ENCODE peak calls at places on chromosomes 6 and 20, in six cellular contexts. One of them, this sample, is unnamed. For H3K9me3, the result is how much of the 10 kb centered on the place peaks cover.

GRCh38 chr6:137341721-137342195 is 122.6 kb upstream of the IFNGR1 start:
- DNase-seq in H1: no peak
- DNase-seq in HCT116: no peak
- DNase-seq in K562: no peak
- DNase-seq in GM12878: no peak
- DNase-seq in HepG2: no peak
- DNase-seq in this sample: no peak

GRCh38 chr20:56371977-56372376 is 13.2 kb downstream of the FAM210B start:
- DNase-seq in H1: no peak
- DNase-seq in HCT116: no peak
- DNase-seq in K562: no peak
- DNase-seq in GM12878: no peak
- DNase-seq in HepG2: no peak
- DNase-seq in this sample: no peak

GRCh38 chr20:45104786-45105185 is 3.9 kb upstream of the KCNS1 start:
- DNase-seq in H1: no peak
- DNase-seq in HCT116: no peak
- DNase-seq in K562: no peak
- DNase-seq in GM12878: no peak
- DNase-seq in HepG2: no peak
- DNase-seq in this sample: no peak

GRCh38 chr6:78492351-78493010 is 374.9 kb upstream of the IRAK1BP1 start:
- DNase-seq in H1: no peak
- DNase-seq in HCT116: no peak
- DNase-seq in K562: no peak
- DNase-seq in GM12878: no peak
- DNase-seq in HepG2: no peak
- DNase-seq in this sample: no peak

GRCh38 chr20:36658300-36658699 is 12.3 kb upstream of the SLA2 start:
- DNase-seq in H1: no peak
- DNase-seq in HCT116: no peak
- DNase-seq in K562: no peak
- DNase-seq in GM12878: no peak
- DNase-seq in HepG2: no peak
- DNase-seq in this sample: no peak

GRCh38 chr20:18623156-18623555 is 35.3 kb downstream of the DTD1 start:
- DNase-seq in H1: no peak
- DNase-seq in HCT116: no peak
- DNase-seq in K562: no peak
- DNase-seq in GM12878: no peak
- DNase-seq in HepG2: no peak
- DNase-seq in this sample: no peak

GRCh38 chr20:24634855-24635254 is 165.4 kb downstream of the SYNDIG1 start:
- DNase-seq in H1: peak
- DNase-seq in HCT116: peak
- DNase-seq in K562: peak
- DNase-seq in GM12878: no peak
- DNase-seq in HepG2: peak
- DNase-seq in this sample: no peak

GRCh38 chr20:3659492-3660261 is 3.5 kb downstream of the GFRA4 start:
- DNase-seq in H1: no peak
- DNase-seq in HCT116: no peak
- DNase-seq in K562: no peak
- DNase-seq in GM12878: no peak
- DNase-seq in HepG2: no peak
- DNase-seq in this sample: no peak

GRCh38 chr6:111642463-111643158 is 36.9 kb upstream of the TRAF3IP2 start:
- DNase-seq in H1: peak
- DNase-seq in HCT116: peak
- DNase-seq in K562: peak
- DNase-seq in GM12878: peak
- DNase-seq in HepG2: peak
- DNase-seq in this sample: peak

GRCh38 chr20:23139524-23139923 is 53.4 kb upstream of the CD93 start:
- DNase-seq in H1: no peak
- DNase-seq in HCT116: no peak
- DNase-seq in K562: no peak
- DNase-seq in GM12878: no peak
- DNase-seq in HepG2: no peak
- DNase-seq in this sample: no peak

GRCh38 chr6:91299544-91300491 is 712.9 kb upstream of the MAP3K7 start:
- DNase-seq in H1: peak
- DNase-seq in HCT116: no peak
- DNase-seq in K562: no peak
- DNase-seq in GM12878: no peak
- DNase-seq in HepG2: no peak
- DNase-seq in this sample: peak

GRCh38 chr6:41652876-41653641 is 14.8 kb downstream of the MDFI start:
- DNase-seq in H1: no peak
- DNase-seq in HCT116: no peak
- DNase-seq in K562: peak
- DNase-seq in GM12878: no peak
- DNase-seq in HepG2: no peak
- DNase-seq in this sample: no peak

GRCh38 chr6:129022011-129022553 is 139.1 kb downstream of the LAMA2 start:
- DNase-seq in H1: no peak
- DNase-seq in HCT116: no peak
- DNase-seq in K562: no peak
- DNase-seq in GM12878: no peak
- DNase-seq in HepG2: no peak
- DNase-seq in this sample: no peak

GRCh38 chr6:16105874-16106273 is 23.0 kb upstream of the MYLIP start:
- DNase-seq in H1: no peak
- DNase-seq in HCT116: no peak
- DNase-seq in K562: no peak
- DNase-seq in GM12878: no peak
- DNase-seq in HepG2: no peak
- DNase-seq in this sample: no peak

GRCh38 chr6:84361372-84362179 is 134.1 kb upstream of the CEP162 start:
- DNase-seq in H1: no peak
- DNase-seq in HCT116: no peak
- DNase-seq in K562: no peak
- DNase-seq in GM12878: no peak
- DNase-seq in HepG2: no peak
- DNase-seq in this sample: no peak

GRCh38 chr6:35736293-35736894 is 438 bp upstream of the ARMC12 start:
- DNase-seq in H1: peak
- DNase-seq in HCT116: no peak
- DNase-seq in K562: peak
- DNase-seq in GM12878: no peak
- DNase-seq in HepG2: peak
- DNase-seq in this sample: no peak

GRCh38 chr6:168171673-168172352 is 92.8 kb upstream of the FRMD1 start:
- DNase-seq in H1: no peak
- DNase-seq in HCT116: no peak
- DNase-seq in K562: no peak
- DNase-seq in GM12878: no peak
- DNase-seq in HepG2: no peak
- DNase-seq in this sample: peak

GRCh38 chr20:54029176-54029575 is 41.2 kb downstream of the BCAS1 start:
- DNase-seq in H1: no peak
- DNase-seq in HCT116: no peak
- DNase-seq in K562: no peak
- DNase-seq in GM12878: no peak
- DNase-seq in HepG2: no peak
- DNase-seq in this sample: no peak

GRCh38 chr20:54025166-54025835 is 45.1 kb downstream of the BCAS1 start:
- DNase-seq in H1: no peak
- DNase-seq in HCT116: no peak
- DNase-seq in K562: no peak
- DNase-seq in GM12878: no peak
- DNase-seq in HepG2: no peak
- DNase-seq in this sample: peak

GRCh38 chr20:54028276-54029011 is 42.0 kb downstream of the BCAS1 start:
- DNase-seq in H1: no peak
- DNase-seq in HCT116: no peak
- DNase-seq in K562: no peak
- DNase-seq in GM12878: no peak
- DNase-seq in HepG2: no peak
- DNase-seq in this sample: no peak

GRCh38 chr20:54027704-54028103 is 42.7 kb downstream of the BCAS1 start:
- DNase-seq in H1: no peak
- DNase-seq in HCT116: no peak
- DNase-seq in K562: no peak
- DNase-seq in GM12878: no peak
- DNase-seq in HepG2: no peak
- DNase-seq in this sample: no peak

DNA sequence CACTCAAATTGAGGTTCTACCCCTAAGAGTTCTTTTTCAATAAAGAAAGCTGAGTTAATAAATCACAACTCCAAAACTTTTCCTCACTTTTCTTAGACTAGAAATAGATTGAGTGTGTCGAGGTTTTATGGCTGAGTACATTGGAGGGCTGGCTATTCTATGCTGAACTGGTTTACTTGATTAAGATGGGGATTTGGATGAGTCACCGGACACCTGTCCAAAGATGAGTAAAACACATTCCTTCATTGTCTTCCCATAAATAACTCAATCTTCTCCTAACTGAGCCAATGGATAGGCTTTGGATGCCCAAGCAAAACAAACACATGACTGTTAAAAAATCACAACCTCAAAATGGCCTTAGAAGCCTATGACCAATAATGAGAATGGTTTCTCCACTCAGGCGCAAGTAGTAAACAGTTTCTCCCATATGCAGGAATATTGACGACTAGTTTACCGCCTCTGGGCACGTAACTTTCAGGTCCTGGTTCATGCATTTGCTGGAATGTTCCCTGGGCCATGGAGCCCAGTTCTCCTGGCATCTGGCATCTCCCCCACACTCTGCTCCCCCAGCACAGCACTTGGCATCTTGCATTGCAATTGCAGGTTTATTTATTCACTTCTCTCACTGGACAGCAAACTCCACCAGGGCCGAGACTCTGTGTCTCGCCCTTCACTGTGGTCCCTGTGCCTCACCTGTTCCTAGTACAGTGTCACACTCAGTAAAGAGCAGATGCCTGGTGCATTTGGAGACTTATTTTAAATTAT is 43.9 kb downstream of the BCAS1 start:
- DNase-seq in H1: no peak
- DNase-seq in HCT116: no peak
- DNase-seq in K562: no peak
- DNase-seq in GM12878: no peak
- DNase-seq in HepG2: no peak
- DNase-seq in this sample: no peak
- TF ChIP-seq ZNF274 in H1: no peak
- TF ChIP-seq ZNF274 in HCT116: no peak
- TF ChIP-seq ZNF274 in K562: no peak
- TF ChIP-seq ZNF274 in GM12878: no peak
- TF ChIP-seq ZNF274 in HepG2: no peak
- TF ChIP-seq ZNF274 in this sample: no peak

GRCh38 chr20:63499333-63499969 is 568 bp upstream of the EEF1A2 start:
- DNase-seq in H1: peak
- DNase-seq in HCT116: no peak
- DNase-seq in K562: no peak
- DNase-seq in GM12878: no peak
- DNase-seq in HepG2: no peak
- DNase-seq in this sample: no peak
- H3K4me3 ChIP-seq in H1: peak
- H3K4me3 ChIP-seq in HCT116: peak
- H3K4me3 ChIP-seq in K562: no peak
- H3K4me3 ChIP-seq in GM12878: no peak
- H3K4me3 ChIP-seq in HepG2: no peak
- H3K4me3 ChIP-seq in this sample: peak

DNA sequence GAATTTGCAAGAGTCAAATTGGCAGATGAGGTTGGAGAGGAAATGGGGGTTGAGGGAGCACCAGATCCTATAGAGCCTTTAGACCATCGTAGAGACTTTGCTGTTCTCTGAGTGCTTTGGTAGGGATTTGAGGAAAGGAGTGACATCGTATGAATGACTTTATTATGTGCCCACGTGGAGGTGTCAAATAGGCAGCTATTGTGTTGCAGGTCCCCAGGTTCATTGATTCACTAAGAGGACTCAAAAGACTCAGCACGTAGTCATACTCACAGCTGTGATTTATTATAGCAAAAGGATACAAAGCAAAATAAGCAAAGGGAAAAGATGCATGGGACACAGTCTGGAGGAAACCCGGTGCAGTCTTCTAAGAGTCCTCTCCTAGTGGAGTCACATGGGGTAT is 2.2 kb downstream of the MTRES1 start:
- DNase-seq in H1: no peak
- DNase-seq in HCT116: no peak
- DNase-seq in K562: no peak
- DNase-seq in GM12878: no peak
- DNase-seq in HepG2: no peak
- DNase-seq in this sample: no peak
- H3K9me3 ChIP-seq in H1: under half
- H3K9me3 ChIP-seq in HCT116: under half
- H3K9me3 ChIP-seq in K562: under half
- H3K9me3 ChIP-seq in GM12878: under half
- H3K9me3 ChIP-seq in HepG2: under half
- H3K9me3 ChIP-seq in this sample: under half

GRCh38 chr6:33297956-33298772 is 578 bp downstream of the RGL2 start:
- DNase-seq in H1: peak
- DNase-seq in HCT116: peak
- DNase-seq in K562: peak
- DNase-seq in GM12878: no peak
- DNase-seq in HepG2: peak
- DNase-seq in this sample: peak
- TF ChIP-seq ZNF274 in H1: no peak
- TF ChIP-seq ZNF274 in HCT116: no peak
- TF ChIP-seq ZNF274 in K562: no peak
- TF ChIP-seq ZNF274 in GM12878: no peak
- TF ChIP-seq ZNF274 in HepG2: no peak
- TF ChIP-seq ZNF274 in this sample: no peak

GRCh38 chr20:35226126-35226774 is at the start of gene MMP24:
- DNase-seq in H1: peak
- DNase-seq in HCT116: no peak
- DNase-seq in K562: no peak
- DNase-seq in GM12878: no peak
- DNase-seq in HepG2: no peak
- DNase-seq in this sample: no peak
- H3K4me3 ChIP-seq in H1: peak
- H3K4me3 ChIP-seq in HCT116: no peak
- H3K4me3 ChIP-seq in K562: no peak
- H3K4me3 ChIP-seq in GM12878: no peak
- H3K4me3 ChIP-seq in HepG2: no peak
- H3K4me3 ChIP-seq in this sample: peak

GRCh38 chr20:5312518-5312917 is 4.2 kb downstream of the PROKR2 start:
- DNase-seq in H1: no peak
- DNase-seq in HCT116: no peak
- DNase-seq in K562: no peak
- DNase-seq in GM12878: no peak
- DNase-seq in HepG2: no peak
- DNase-seq in this sample: no peak
- H3K9me3 ChIP-seq in H1: under half
- H3K9me3 ChIP-seq in HCT116: under half
- H3K9me3 ChIP-seq in K562: under half
- H3K9me3 ChIP-seq in GM12878: under half
- H3K9me3 ChIP-seq in HepG2: under half
- H3K9me3 ChIP-seq in this sample: under half

DNA sequence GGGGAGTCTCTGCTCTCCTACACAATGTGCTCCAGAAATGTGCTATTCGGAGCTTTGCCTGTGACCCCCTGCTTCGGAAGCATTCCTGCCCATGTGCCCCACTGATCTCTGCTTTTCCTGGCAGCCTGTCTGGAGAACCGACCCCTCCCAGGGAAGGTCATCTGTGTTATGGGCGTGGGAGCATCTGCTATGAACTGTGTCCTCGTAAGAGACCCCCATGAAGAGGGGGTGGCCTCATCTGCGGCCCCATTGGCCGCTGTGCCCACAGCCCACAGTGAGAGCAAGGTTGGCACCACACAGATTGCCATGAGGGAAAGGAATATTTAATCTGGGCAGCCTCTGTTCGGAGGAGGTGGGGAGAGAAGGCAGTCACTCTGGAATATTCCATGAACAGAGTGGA is 32.7 kb upstream of the IRF4 start:
- DNase-seq in H1: no peak
- DNase-seq in HCT116: no peak
- DNase-seq in K562: no peak
- DNase-seq in GM12878: no peak
- DNase-seq in HepG2: no peak
- DNase-seq in this sample: no peak
- TF ChIP-seq ZNF274 in H1: no peak
- TF ChIP-seq ZNF274 in HCT116: no peak
- TF ChIP-seq ZNF274 in K562: no peak
- TF ChIP-seq ZNF274 in GM12878: no peak
- TF ChIP-seq ZNF274 in HepG2: no peak
- TF ChIP-seq ZNF274 in this sample: no peak

This sample was measured in NT2/D1.